ENCODE peak calls at places on chromosomes 5 and 9, in four cellular contexts. F is astrocyte of the cerebellum, W is stomach, O is Peyer's patch. M is an unnamed sample.
A peak's percentile ranks its signal among the peaks of the same experiment; 100 is the strongest.

GRCh38 chr9:18526686-18527085 is 52.7 kb downstream of the ADAMTSL1 start:
- DNase-seq in W (no peak), F (no peak), O (no peak), M (no peak)

GRCh38 chr5:90558344-90559192 is at the start of gene ADGRV1:
- DNase-seq in F (peak; percentile 48), W (peak; percentile 77), O (peak; percentile 68), M (peak; percentile 90)

GRCh38 chr9:121253821-121254471 is 14.0 kb upstream of the GSN start:
- DNase-seq in W (no peak), O (no peak), F (no peak), M (no peak)

GRCh38 chr5:34847056-34847455 is 8.1 kb downstream of the TTC23L start:
- DNase-seq in O (no peak), W (no peak), F (no peak), M (no peak)

GRCh38 chr9:96612966-96613589 is 6.6 kb downstream of the CDC14B start:
- DNase-seq in O (no peak), W (no peak), F (no peak), M (no peak)

GRCh38 chr9:121652037-121652837 is 803 bp downstream of the DAB2IP start:
- DNase-seq in W (peak; percentile 67), F (no peak), O (peak; percentile 62), M (peak; percentile 21)

GRCh38 chr5:170184007-170184687 is 48.6 kb upstream of the C5orf58 start:
- DNase-seq in W (peak; percentile 55), F (peak; percentile 13), O (peak; percentile 56), M (peak; percentile 90)

GRCh38 chr9:115118471-115119156 is 657 bp upstream of the TNC start:
- DNase-seq in O (peak; percentile 48), F (peak; percentile 95), W (peak; percentile 60), M (peak; percentile 49)

GRCh38 chr5:42520203-42520602 is 97.0 kb downstream of the GHR start:
- DNase-seq in W (no peak), O (no peak), F (no peak), M (no peak)

GRCh38 chr9:133506653-133507038 is 18.1 kb downstream of the MYMK start:
- DNase-seq in F (peak; percentile 19), O (no peak), W (peak; percentile 65), M (peak; percentile 30)

GRCh38 chr9:78314953-78315870 is 18.3 kb downstream of the PSAT1 start:
- DNase-seq in F (peak; percentile 59), O (no peak), W (no peak), M (no peak)

GRCh38 chr9:136728548-136729123 is 14.1 kb downstream of the LCN10 start:
- DNase-seq in O (no peak), W (no peak), F (no peak), M (no peak)

GRCh38 chr5:180117378-180117725 is 45.8 kb upstream of the RNF130 start:
- DNase-seq in O (no peak), W (no peak), F (no peak), M (no peak)

GRCh38 chr9:109022909-109023308 is 9.6 kb upstream of the CTNNAL1 start:
- DNase-seq in O (no peak), F (no peak), W (no peak), M (no peak)

GRCh38 chr9:26955921-26956886 is at the start of gene IFT74:
- DNase-seq in W (peak; percentile 97), F (peak; percentile 96), O (peak; percentile 95), M (peak; percentile 90)

GRCh38 chr5:111902436-111902835 is 145.4 kb upstream of the NREP start:
- DNase-seq in W (no peak), F (no peak), O (no peak), M (no peak)

GRCh38 chr5:1881731-1882336 is 891 bp downstream of the IRX4 start:
- DNase-seq in W (no peak), F (no peak), O (no peak), M (no peak)

GRCh38 chr5:107418902-107419301 is 251.8 kb downstream of the EFNA5 start:
- DNase-seq in F (no peak), W (no peak), O (no peak), M (no peak)

GRCh38 chr5:119537704-119538103 is 85.4 kb downstream of the HSD17B4 start:
- DNase-seq in F (peak; percentile 66), W (peak; percentile 26), O (no peak), M (peak; percentile 25)

GRCh38 chr9:116574027-116574679 is 113.0 kb upstream of the TRIM32 start:
- DNase-seq in O (no peak), F (no peak), W (peak; percentile 50), M (no peak)

GRCh38 chr5:17000296-17000939 is 64.3 kb upstream of the MYO10 start:
- DNase-seq in F (peak; percentile 96), W (no peak), O (no peak), M (peak; percentile 8)

GRCh38 chr5:96008487-96008886 is 46.8 kb upstream of the ELL2 start:
- DNase-seq in W (no peak), F (no peak), O (no peak), M (no peak)

GRCh38 chr9:126326228-126327015 is at the start of gene MVB12B:
- DNase-seq in O (peak; percentile 72), F (no peak), W (peak; percentile 53), M (peak; percentile 44)

GRCh38 chr5:10632110-10632903 is 68.4 kb downstream of the ANKRD33B start:
- DNase-seq in O (no peak), F (peak; percentile 69), W (no peak), M (no peak)

GRCh38 chr5:76720988-76721569 is 5.2 kb downstream of the F2R start:
- DNase-seq in W (no peak), O (no peak), F (no peak), M (no peak)

DNA sequence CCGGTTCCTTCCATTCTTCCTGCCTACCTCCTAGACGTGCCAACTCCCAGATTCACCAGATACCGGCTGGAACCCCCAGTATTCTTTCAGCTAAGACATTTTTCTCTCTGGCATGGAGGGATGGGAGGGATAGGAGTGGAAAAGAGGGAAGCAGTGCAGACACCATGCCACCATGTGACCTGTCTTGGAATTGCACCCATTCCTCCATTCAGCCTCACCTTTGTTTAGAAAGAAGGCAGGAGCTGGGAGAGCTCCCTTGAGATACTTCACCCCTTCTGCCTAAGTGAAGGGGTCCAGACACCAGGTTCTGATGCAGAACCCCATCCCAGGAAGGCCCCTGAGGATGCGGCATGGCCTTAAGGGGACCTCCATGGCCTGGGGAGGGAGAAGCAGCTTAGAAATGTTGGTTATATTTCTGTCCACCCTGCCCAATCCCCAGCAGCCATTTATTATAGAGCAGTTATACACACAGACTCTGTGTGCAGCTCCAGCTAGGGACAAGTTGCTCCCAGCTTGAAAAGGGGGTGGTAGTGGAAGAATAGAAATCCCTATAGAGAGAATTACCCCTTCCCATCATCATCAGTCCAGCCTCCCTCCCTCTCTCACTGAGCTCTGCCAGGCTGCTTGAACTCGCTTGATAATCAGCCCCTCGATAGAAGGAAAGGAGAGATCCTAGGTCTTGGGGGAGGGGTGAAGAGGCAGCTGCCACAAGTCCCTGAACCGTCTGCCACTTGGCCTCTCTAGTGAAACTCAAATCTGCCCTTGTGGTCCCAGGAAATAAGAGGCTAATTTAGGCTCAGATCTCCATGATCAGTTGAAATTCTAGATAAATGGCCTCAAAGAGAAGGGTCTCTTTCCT is 5.1 kb downstream of the DNAJB5 start:
- DNase-seq in W (peak; percentile 46), O (no peak), F (no peak), M (peak; percentile 39)
- TF ChIP-seq CTCF in W (peak; percentile 32), O (peak; percentile 60), F (peak; percentile 70), M (peak; percentile 44)

GRCh38 chr9:15873573-15874177 is 320.8 kb downstream of the CCDC171 start:
- DNase-seq in F (peak; percentile 71), W (no peak), O (no peak), M (no peak)
- TF ChIP-seq CTCF in F (peak; percentile 43), W (peak; percentile 37), O (peak; percentile 66), M (peak; percentile 29)

GRCh38 chr5:177310757-177311173 is 933 bp downstream of the MXD3 start:
- DNase-seq in O (no peak), W (no peak), F (no peak), M (peak; percentile 46)

GRCh38 chr5:177311361-177311722 is 356 bp downstream of the MXD3 start:
- DNase-seq in W (no peak), F (no peak), O (no peak), M (peak; percentile 39)

GRCh38 chr5:177310332-177310731 is 1.4 kb downstream of the MXD3 start:
- DNase-seq in F (no peak), O (no peak), W (no peak), M (no peak)

GRCh38 chr5:177308740-177309139 is 3.0 kb downstream of the MXD3 start:
- DNase-seq in O (no peak), F (no peak), W (no peak), M (no peak)

DNA sequence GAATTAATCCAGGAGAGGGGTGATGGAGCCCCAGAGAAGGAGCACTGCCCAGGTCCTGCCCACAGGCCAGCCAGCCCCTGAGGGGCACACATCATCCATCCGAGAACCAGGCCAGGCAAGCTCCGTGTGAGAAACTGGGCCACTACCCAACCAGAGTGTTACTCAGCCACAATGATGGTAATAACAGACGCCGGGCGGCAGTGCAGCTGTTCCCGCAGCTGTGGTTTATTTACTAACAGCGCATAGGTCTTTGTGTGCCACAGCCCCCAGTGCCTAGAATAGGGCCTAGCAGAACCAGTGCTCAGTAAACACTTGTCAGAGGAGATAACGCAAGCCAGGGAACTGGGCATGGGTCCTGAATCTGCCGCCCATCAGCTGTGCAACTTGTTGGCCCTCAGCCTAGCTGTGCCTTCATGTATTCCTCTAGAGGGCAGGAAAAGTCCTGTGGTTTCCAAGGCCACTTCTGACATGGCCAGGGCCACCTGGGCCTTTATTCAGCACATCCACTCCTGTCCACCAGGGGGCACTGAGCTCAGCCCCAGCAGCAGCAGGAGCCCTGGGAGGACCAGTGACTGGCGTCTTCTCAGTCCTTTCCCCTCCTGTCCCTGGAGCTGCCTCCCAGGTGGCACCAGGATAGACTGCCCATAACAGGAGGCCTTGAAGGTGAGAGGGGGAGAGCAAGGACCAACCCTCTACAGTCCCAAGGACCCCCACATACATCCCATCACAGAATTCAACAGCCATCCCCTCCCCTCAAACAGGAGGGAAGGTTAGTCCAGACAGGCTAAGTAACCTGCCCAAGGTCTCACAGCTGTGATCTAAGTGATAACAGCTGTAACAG is 2.1 kb downstream of the MXD3 start:
- DNase-seq in O (peak; percentile 80), F (peak; percentile 29), W (peak; percentile 78), M (peak; percentile 90)
- TF ChIP-seq CTCF in O (peak; percentile 82), F (peak; percentile 95), W (peak; percentile 59), M (peak; percentile 92)

GRCh38 chr5:56818409-56819026 is 3.2 kb downstream of the MAP3K1 start:
- DNase-seq in O (no peak), F (no peak), W (no peak), M (no peak)
- TF ChIP-seq CTCF in O (no peak), F (peak; percentile 34), W (no peak), M (no peak)

GRCh38 chr9:119095072-119095471 is 274.2 kb downstream of the BRINP1 start:
- DNase-seq in O (no peak), F (no peak), W (no peak), M (no peak)

GRCh38 chr9:119092125-119092524 is 277.1 kb downstream of the BRINP1 start:
- DNase-seq in W (no peak), F (no peak), O (no peak), M (no peak)

GRCh38 chr9:119094086-119094485 is 275.1 kb downstream of the BRINP1 start:
- DNase-seq in W (no peak), O (no peak), F (no peak), M (no peak)

GRCh38 chr9:119088002-119088401 is 281.2 kb downstream of the BRINP1 start:
- DNase-seq in F (no peak), O (no peak), W (no peak), M (no peak)

DNA sequence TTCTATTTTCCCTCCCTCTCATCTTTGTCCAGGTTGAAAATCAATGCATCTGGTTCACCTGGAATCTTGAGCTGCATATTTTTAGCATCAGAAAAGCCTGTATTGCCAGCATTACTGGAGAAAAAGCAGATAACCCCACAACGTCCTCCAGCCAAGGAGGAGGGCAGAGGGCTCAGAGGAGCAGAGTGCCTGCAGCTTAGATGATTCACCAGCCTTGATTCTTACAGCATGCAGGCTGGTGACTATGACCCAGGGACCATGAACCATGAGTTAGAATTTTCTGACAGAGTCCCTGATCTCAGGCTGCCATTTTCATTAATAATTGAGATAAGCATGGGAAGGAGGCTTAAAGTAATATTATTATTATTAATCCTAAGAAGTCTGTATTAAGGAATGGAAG is 278.2 kb downstream of the BRINP1 start:
- DNase-seq in O (no peak), F (no peak), W (no peak), M (no peak)
- TF ChIP-seq CTCF in O (no peak), F (no peak), W (no peak), M (no peak)

M was measured in Calu3.